ENCODE peak calls at places on chromosomes 11 and 22, in nine cellular contexts. A is heart left ventricle, K is body of pancreas, H is IMR-90, V is tibial nerve, P is uterus, L is ovary, I is Peyer's patch, J is H1. S is an unnamed sample.
A peak's percentile ranks its signal among the peaks of the same experiment; 100 is the strongest.

GRCh38 chr22:17115311-17115710 is 5.8 kb downstream of the TMEM121B start:
- DNase-seq in P (no peak), H (no peak), J (no peak), L (no peak), K (no peak), A (no peak), I (peak; percentile 25), V (no peak), S (no peak)

GRCh38 chr22:38314992-38315800 is 2.0 kb downstream of the CSNK1E start:
- DNase-seq in L (no peak), I (no peak), H (peak; percentile 35), P (no peak), J (no peak), K (peak; percentile 61), A (no peak), V (no peak), S (no peak)

GRCh38 chr11:33706961-33707360 is 6.3 kb upstream of the C11orf91 start:
- DNase-seq in H (no peak), L (no peak), K (no peak), A (no peak), J (no peak), P (no peak), I (no peak), V (no peak), S (no peak)

GRCh38 chr22:20632082-20632481 is 124.7 kb downstream of the MED15 start:
- DNase-seq in K (no peak), P (no peak), J (no peak), A (no peak), H (no peak), I (no peak), L (no peak), V (no peak), S (no peak)

GRCh38 chr22:45317551-45318167 is 7.9 kb downstream of the FAM118A start:
- DNase-seq in P (peak; percentile 37), J (peak; percentile 54), H (peak; percentile 37), I (peak; percentile 68), A (peak; percentile 69), V (peak; percentile 66), K (no peak), L (no peak), S (no peak)

GRCh38 chr11:47467372-47467771 is 18.4 kb upstream of the RAPSN start:
- DNase-seq in L (peak; percentile 42), A (no peak), H (no peak), P (no peak), V (no peak), I (peak; percentile 53), J (no peak), K (peak; percentile 52), S (no peak)

GRCh38 chr22:30288414-30289125 is 735 bp downstream of the CASTOR1 start:
- DNase-seq in P (no peak), A (no peak), J (peak; percentile 59), V (no peak), L (peak; percentile 61), K (no peak), I (no peak), H (no peak), S (no peak)

GRCh38 chr11:105823495-105824033 is 198.5 kb downstream of the MSANTD4 start:
- DNase-seq in L (no peak), J (no peak), H (no peak), I (no peak), A (no peak), V (no peak), P (no peak), K (no peak), S (no peak)

GRCh38 chr11:134334796-134335571 is 3.2 kb downstream of the GLB1L2 start:
- DNase-seq in V (no peak), H (no peak), I (no peak), P (no peak), J (no peak), L (no peak), A (no peak), K (no peak), S (no peak)

GRCh38 chr22:41538583-41538982 is 5.7 kb downstream of the POLR3H start:
- DNase-seq in J (no peak), A (no peak), L (no peak), P (no peak), H (no peak), K (no peak), V (no peak), I (no peak), S (no peak)

GRCh38 chr22:49656291-49656851 is 171.3 kb downstream of the BRD1 start:
- DNase-seq in J (no peak), I (peak; percentile 39), P (no peak), A (no peak), K (no peak), V (no peak), H (no peak), L (no peak), S (no peak)

GRCh38 chr22:49658902-49659280 is 168.8 kb downstream of the BRD1 start:
- DNase-seq in V (no peak), J (no peak), L (peak; percentile 0), I (peak; percentile 11), P (no peak), A (peak; percentile 15), K (no peak), H (no peak), S (no peak)

GRCh38 chr22:49657974-49658550 is 169.6 kb downstream of the BRD1 start:
- DNase-seq in A (peak; percentile 25), K (no peak), L (peak; percentile 4), H (no peak), J (no peak), V (no peak), I (peak; percentile 37), P (no peak), S (no peak)

GRCh38 chr22:49659281-49659923 is 168.3 kb downstream of the BRD1 start:
- DNase-seq in I (peak; percentile 43), L (peak; percentile 9), P (no peak), K (no peak), V (no peak), H (no peak), J (no peak), A (peak; percentile 18), S (no peak)

DNA sequence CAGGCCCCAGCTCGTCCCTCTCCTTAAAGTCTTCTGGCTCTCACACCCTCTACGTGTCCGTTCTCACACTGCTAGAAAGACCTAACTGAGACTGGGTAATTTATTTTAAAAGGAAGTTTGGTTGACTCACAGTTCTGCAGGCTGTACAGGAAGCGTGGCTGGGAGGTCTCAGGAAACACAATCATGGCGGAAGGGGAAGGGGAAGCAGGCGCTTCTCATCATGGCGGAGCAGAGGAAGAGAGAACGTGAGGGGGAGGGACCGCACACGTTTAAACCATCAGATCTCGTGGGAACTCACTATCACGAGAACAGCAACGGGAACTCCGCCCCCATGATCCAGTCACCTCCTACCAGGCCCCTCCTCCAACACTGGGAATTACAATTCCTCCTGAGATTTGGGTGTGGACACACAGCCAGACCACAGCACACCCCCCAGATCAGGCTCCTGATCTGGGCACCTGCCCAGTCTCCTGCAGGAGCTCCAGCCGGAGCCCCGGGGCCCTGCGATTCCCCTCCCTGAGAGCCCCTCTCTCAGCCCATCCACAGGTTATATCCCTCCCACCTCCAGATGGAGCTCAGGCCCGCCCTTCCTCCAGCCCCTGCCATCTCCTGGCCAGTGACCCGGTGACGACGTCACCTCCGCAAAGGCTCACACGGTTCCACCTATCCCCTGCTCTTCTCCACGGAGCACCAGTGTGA is 170.2 kb downstream of the BRD1 start:
- DNase-seq in A (peak; percentile 85), P (peak; percentile 79), J (no peak), I (peak; percentile 50), H (no peak), V (peak; percentile 66), L (peak; percentile 37), K (peak; percentile 39), S (peak; percentile 72)
- TF ChIP-seq POLR2A in A (no peak), P (no peak), J (no peak), I (no peak), H (no peak), V (no peak), L (no peak), K (no peak), S (no peak)

GRCh38 chr11:65778901-65779668 is 1.7 kb downstream of the AP5B1 start:
- DNase-seq in P (no peak), A (no peak), K (no peak), H (no peak), L (no peak), I (no peak), J (no peak), V (no peak), S (no peak)

GRCh38 chr11:65777821-65778361 is 2.9 kb downstream of the AP5B1 start:
- DNase-seq in I (no peak), L (no peak), K (no peak), J (no peak), P (peak; percentile 10), H (no peak), A (no peak), V (no peak), S (no peak)

GRCh38 chr11:65777241-65777640 is 3.5 kb downstream of the AP5B1 start:
- DNase-seq in J (no peak), V (no peak), H (no peak), L (no peak), K (no peak), P (no peak), I (no peak), A (no peak), S (no peak)

GRCh38 chr11:65779669-65779918 is 1.2 kb downstream of the AP5B1 start:
- DNase-seq in A (no peak), V (no peak), J (no peak), I (no peak), L (no peak), K (no peak), P (no peak), H (no peak), S (no peak)

GRCh38 chr11:65778431-65778900 is 2.3 kb downstream of the AP5B1 start:
- DNase-seq in A (no peak), I (no peak), J (no peak), H (no peak), K (no peak), L (no peak), V (no peak), P (peak; percentile 11), S (no peak)
- H3K4me3 ChIP-seq in A (no peak overlapping the region), I (no peak overlapping the region), J (no peak overlapping the region), H (no peak overlapping the region), K (no peak overlapping the region), L (no peak overlapping the region), V (no peak overlapping the region), P (no peak overlapping the region), S (no peak overlapping the region)

GRCh38 chr11:64656797-64657196 is 65.8 kb downstream of the SLC22A12 start:
- DNase-seq in V (no peak), J (no peak), A (no peak), H (no peak), K (no peak), I (no peak), L (no peak), P (no peak), S (no peak)
- H3K27ac ChIP-seq in V (no peak overlapping the region), J (no peak overlapping the region), A (no peak overlapping the region), H (no peak overlapping the region), K (no peak overlapping the region), I (no peak overlapping the region), L (no peak overlapping the region), P (no peak overlapping the region), S (no peak overlapping the region)

DNA sequence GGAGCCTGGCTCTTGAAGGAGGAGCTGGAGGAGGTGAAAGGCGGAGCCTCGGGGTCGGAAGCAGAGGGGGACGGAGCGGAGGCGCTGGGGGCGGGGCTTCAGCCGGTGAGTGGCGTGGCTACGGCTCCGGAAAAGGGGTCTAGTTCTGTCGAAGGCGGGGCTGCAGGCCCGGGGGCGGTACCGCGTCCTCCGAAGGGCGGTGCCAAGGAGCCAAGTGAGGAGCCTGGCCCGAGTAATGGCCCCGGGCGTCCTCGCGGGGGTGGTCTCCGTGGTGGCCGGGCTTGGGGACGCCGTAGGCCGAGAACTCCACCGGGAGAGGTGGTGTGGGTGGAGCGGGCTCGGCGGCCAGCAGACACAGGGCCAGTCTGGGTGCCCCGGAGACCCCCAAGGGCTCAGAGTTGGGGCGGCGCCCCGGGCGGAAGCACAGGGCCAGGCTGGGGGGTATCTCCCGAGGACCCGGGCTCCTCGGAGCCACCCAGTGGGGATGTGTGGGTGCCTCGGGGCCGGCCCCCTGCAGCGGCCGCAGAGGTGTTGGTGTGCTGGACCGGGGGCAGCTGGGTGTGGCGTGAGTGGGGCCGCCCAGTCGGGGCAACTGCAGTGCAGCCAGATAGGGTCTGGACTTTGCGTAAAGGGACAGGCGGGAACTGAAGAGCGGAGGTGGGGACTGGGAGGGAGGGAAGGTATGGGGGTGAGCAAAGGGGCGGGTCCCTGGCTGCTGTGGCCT is 697 bp downstream of the FKBP2 start:
- DNase-seq in J (peak; percentile 100), L (peak; percentile 100), K (peak; percentile 100), I (peak; percentile 100), P (peak; percentile 100), V (peak; percentile 97), A (peak; percentile 100), H (peak; percentile 99), S (peak; percentile 100)
- TF ChIP-seq POLR2A in J (peak; percentile 54), L (peak; percentile 51), K (peak; percentile 35), I (peak; percentile 85), P (peak; percentile 71), V (peak; percentile 59), A (no peak), H (peak; percentile 2), S (no peak)